ENCODE peak calls at places on chromosomes 16 and 17, in four cellular contexts. Y is HFFc6, E is psoas muscle, V is ovary. H is an unnamed sample.

GRCh38 chr17:72173475-72174116 is 52.8 kb downstream of the SOX9 start:
- DNase-seq in V (no peak), E (no peak), Y (no peak), H (no peak)

GRCh38 chr17:5183410-5183793 is 8.3 kb downstream of the ZNF594 start:
- DNase-seq in Y (no peak), E (no peak), V (no peak), H (no peak)

GRCh38 chr16:77223184-77223583 is 24.0 kb downstream of the SYCE1L start:
- DNase-seq in V (no peak), Y (no peak), E (no peak), H (no peak)

GRCh38 chr17:45136846-45137560 is 1.5 kb downstream of the ACBD4 start:
- DNase-seq in V (peak), Y (no peak), E (peak), H (no peak)

GRCh38 chr16:58027341-58028167 is 2.0 kb downstream of the MMP15 start:
- DNase-seq in Y (no peak), V (no peak), E (peak), H (no peak)

GRCh38 chr17:78144146-78144719 is 2.0 kb upstream of the C17orf99 start:
- DNase-seq in E (peak), Y (peak), V (peak), H (peak)

GRCh38 chr17:33500141-33500540 is 207.0 kb upstream of the ASIC2 start:
- DNase-seq in Y (no peak), E (no peak), V (no peak), H (no peak)

GRCh38 chr17:60422162-60422665 is at the start of gene CHCT1:
- DNase-seq in Y (no peak), E (no peak), V (no peak), H (no peak)

DNA sequence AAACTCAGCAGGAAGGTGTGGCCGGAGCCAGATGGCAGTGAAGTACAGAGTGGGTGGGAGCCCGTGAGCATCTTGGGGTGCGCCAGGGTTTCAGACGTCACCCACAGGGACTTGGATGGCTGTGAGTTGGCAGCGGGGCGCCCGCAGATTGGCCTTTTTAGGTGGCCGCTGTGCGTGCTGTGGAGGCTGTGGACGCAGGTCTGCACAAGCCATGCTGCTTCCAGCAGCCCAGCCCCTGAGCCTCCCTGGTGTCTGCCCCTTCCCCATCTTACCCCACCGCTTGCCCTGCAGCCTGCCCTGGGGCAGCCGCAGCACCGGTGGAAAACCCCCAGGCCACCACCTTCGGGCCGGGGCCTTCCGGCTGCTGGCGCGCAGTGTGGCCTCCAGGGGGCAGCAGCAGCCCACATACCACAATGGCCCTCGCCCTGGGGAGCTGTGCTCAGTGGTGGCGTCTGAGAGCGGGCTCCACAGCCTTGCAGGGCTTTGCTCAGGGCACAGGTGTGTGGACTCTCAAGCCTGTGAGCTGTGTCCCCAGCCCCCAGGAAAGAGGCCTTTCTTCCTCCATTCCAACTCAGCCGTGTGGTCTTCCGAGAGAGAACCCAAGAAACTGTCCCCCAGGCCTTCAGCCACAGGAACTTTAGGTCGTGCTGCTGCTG is 11.8 kb downstream of the ENDOV start:
- DNase-seq in Y (peak), E (peak), V (peak), H (peak)
- TF ChIP-seq CTCF in Y (peak), E (peak), V (peak), H (peak)

GRCh38 chr17:63985387-63986140 is 12.6 kb upstream of the PRR29 start:
- DNase-seq in Y (no peak), E (peak), V (no peak), H (no peak)
- TF ChIP-seq CTCF in Y (no peak), E (peak), V (no peak), H (no peak)

DNA sequence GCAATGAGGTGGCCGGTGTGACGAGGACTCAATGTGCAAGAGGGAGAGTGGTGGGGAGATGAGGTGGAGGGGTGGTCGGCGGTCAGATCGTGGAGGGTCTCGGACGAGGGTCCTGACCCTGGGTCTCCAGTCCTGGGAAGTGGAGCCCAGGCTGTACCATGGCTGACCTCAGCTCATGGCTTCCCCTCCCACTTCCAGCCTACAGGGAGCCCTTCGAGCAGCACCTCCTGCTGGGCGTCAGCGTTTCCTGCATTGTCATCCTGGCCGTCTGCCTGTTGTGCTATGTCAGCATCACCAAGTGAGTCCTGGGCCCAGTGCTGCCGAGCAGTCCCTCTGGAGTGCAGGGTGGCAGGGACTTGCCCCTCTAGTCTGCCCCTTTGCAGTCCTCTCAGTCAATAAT is 41.8 kb downstream of the IL4R start:
- DNase-seq in E (peak), V (no peak), Y (peak), H (no peak)
- TF ChIP-seq CTCF in E (no peak), V (no peak), Y (peak), H (peak)

GRCh38 chr16:522320-523096 is 5.0 kb upstream of the CAPN15 start:
- DNase-seq in Y (no peak), V (no peak), E (no peak), H (no peak)

GRCh38 chr16:523097-523741 is 4.3 kb upstream of the CAPN15 start:
- DNase-seq in E (no peak), V (no peak), Y (no peak), H (no peak)

GRCh38 chr16:520847-521246 is 6.7 kb upstream of the CAPN15 start:
- DNase-seq in Y (no peak), E (no peak), V (no peak), H (no peak)

GRCh38 chr16:519841-520687 is 7.4 kb upstream of the CAPN15 start:
- DNase-seq in E (no peak), V (no peak), Y (no peak), H (no peak)

DNA sequence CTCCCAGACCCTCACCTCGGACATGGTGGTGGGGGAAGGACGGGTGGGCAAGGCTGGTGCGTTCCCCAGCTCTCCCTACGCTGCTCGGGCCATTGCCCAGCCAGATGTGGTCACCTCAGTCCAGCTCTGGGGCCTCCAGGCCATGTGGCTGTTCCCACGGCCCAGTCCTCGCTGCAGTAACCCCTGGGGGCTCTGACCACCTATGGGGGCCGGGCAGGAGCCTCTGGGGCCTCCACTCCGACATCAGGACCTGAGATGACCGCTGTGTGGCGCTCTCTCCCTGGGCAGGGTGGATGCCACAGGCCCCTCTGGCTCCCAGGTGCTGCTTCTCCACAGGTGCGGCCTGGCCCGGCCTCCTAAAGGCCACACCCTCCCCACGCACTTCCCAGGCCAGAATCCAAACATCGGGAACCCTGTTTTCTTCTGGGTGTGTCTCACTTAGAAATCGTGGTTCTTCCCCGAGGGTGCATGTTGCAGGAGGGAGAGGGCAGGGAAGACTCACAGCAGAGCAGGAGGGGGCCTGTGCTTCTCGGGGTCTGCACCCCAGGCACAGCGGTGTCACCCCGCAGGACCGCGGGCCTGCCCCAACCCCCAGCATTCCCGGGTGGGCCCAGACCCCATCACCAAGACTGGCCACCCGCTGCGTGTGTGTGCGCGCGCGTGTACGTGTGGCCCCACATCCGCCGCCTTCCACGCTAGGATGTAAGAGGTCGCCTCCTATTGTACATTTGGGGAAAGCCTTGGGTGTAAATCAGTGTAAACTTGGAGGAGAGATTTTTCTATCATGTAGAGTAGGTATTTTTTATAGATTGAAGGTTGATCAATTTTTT is 5.9 kb upstream of the CAPN15 start:
- DNase-seq in V (no peak), E (no peak), Y (no peak), H (no peak)
- TF ChIP-seq CTCF in V (no peak), E (no peak), Y (peak), H (no peak)

GRCh38 chr16:85988306-85988705 is 89.3 kb downstream of the IRF8 start:
- DNase-seq in Y (no peak), E (no peak), V (no peak), H (no peak)
- TF ChIP-seq CTCF in Y (no peak), E (no peak), V (no peak), H (no peak)